ENCODE peak calls at places on chromosomes 7 and 10, in four cellular contexts. E, I, H and X are unnamed samples.

GRCh38 chr7:2720024-2720423 is 32.0 kb downstream of the AMZ1 start:
- DNase-seq in E (no peak), I (no peak), H (no peak), X (no peak)

GRCh38 chr10:67697646-67698245 is 1.8 kb upstream of the CTNNA3 start:
- DNase-seq in E (peak; percentile 41), I (peak; percentile 75), H (peak; percentile 53), X (peak; percentile 43)

GRCh38 chr7:73560035-73560835 is 2.7 kb upstream of the BCL7B start:
- DNase-seq in E (peak; percentile 80), I (no peak), H (peak; percentile 73), X (peak; percentile 53)

GRCh38 chr7:19146699-19147098 is 1.5 kb upstream of the FERD3L start:
- DNase-seq in E (peak; percentile 24), I (no peak), H (peak; percentile 37), X (no peak)

GRCh38 chr10:23869548-23869947 is 339.4 kb upstream of the KIAA1217 start:
- DNase-seq in E (no peak), I (no peak), H (no peak), X (no peak)

GRCh38 chr7:47516386-47516785 is 65.5 kb downstream of the TNS3 start:
- DNase-seq in E (no peak), I (no peak), H (no peak), X (no peak)

GRCh38 chr10:114920459-114920858 is 17.5 kb upstream of the TRUB1 start:
- DNase-seq in E (no peak), I (no peak), H (no peak), X (no peak)

GRCh38 chr7:100583132-100584045 is 2.5 kb downstream of the LRCH4 start:
- DNase-seq in E (peak; percentile 34), I (peak; percentile 82), H (peak; percentile 77), X (peak; percentile 94)

GRCh38 chr10:31134303-31134928 is 102.8 kb upstream of the ZNF438 start:
- DNase-seq in E (peak; percentile 75), I (no peak), H (peak; percentile 94), X (peak; percentile 40)

GRCh38 chr10:17076626-17077025 is 53.0 kb downstream of the CUBN start:
- DNase-seq in E (no peak), I (no peak), H (peak; percentile 13), X (no peak)

GRCh38 chr7:134513169-134513752 is 14.1 kb upstream of the AKR1B10 start:
- DNase-seq in E (peak; percentile 56), I (peak; percentile 45), H (peak; percentile 59), X (peak; percentile 13)

GRCh38 chr10:109205929-109206585 is 717.3 kb downstream of the XPNPEP1 start:
- DNase-seq in E (peak; percentile 96), I (no peak), H (peak; percentile 81), X (no peak)